ENCODE peak calls at places on chromosome 20, in four cellular contexts. L is activated naive CD8-positive, alpha-beta T cell treated with anti-CD3 and anti-CD28 coated beads, Interleukin-2, amount 50 U/mL, for 24 hours; S is tibial artery; I is M059J. N is an unnamed sample.

GRCh38 chr20:3400260-3401155 is 7.0 kb downstream of the DNAAF9 start:
- DNase-seq in S (no peak), L (no peak), I (peak; percentile 12), N (no peak)

GRCh38 chr20:1341561-1342265 is 12.8 kb upstream of the SDCBP2 start:
- DNase-seq in S (no peak), L (no peak), I (peak; percentile 60), N (no peak)

GRCh38 chr20:50412499-50412898 is 97.7 kb upstream of the PTPN1 start:
- DNase-seq in L (no peak), I (no peak), S (no peak), N (no peak)

GRCh38 chr20:47705497-47705856 is 79.8 kb downstream of the SULF2 start:
- DNase-seq in S (no peak), L (no peak), I (no peak), N (no peak)

GRCh38 chr20:19427480-19427879 is 215.0 kb downstream of the SLC24A3 start:
- DNase-seq in I (peak; percentile 78), S (no peak), L (no peak), N (no peak)

GRCh38 chr20:43446361-43446879 is 11.3 kb upstream of the SRSF6 start:
- DNase-seq in S (no peak), L (no peak), I (peak; percentile 57), N (no peak)

GRCh38 chr20:25624500-25624939 is 706 bp upstream of the NANP start:
- DNase-seq in S (no peak), I (no peak), L (no peak), N (no peak)

GRCh38 chr20:1987826-1988225 is 6.0 kb downstream of the PDYN start:
- DNase-seq in S (no peak), L (no peak), I (peak; percentile 55), N (no peak)

GRCh38 chr20:61830956-61831355 is 234.7 kb downstream of the TAF4 start:
- DNase-seq in S (no peak), I (no peak), L (no peak), N (no peak)

GRCh38 chr20:33282991-33283555 is at the start of gene BPIFB1:
- DNase-seq in L (no peak), I (peak; percentile 58), S (no peak), N (no peak)

GRCh38 chr20:877814-878213 is 38.3 kb downstream of the ANGPT4 start:
- DNase-seq in I (no peak), S (no peak), L (no peak), N (no peak)

GRCh38 chr20:62428008-62428384 is 657 bp upstream of the RBBP8NL start:
- DNase-seq in I (no peak), S (no peak), L (no peak), N (no peak)

GRCh38 chr20:56249244-56249955 is 868 bp downstream of the MC3R start:
- DNase-seq in L (peak; percentile 40), S (no peak), I (peak; percentile 40), N (no peak)

GRCh38 chr20:50932016-50932338 is 740 bp upstream of the ADNP start:
- DNase-seq in I (peak; percentile 32), S (no peak), L (no peak), N (no peak)

GRCh38 chr20:46062151-46062550 is 27.6 kb downstream of the NCOA5 start:
- DNase-seq in S (no peak), I (no peak), L (no peak), N (no peak)

GRCh38 chr20:18672826-18673225 is 85.0 kb downstream of the DTD1 start:
- DNase-seq in I (no peak), L (no peak), S (no peak), N (no peak)

GRCh38 chr20:31570735-31571617 is 34.1 kb upstream of the ID1 start:
- DNase-seq in L (no peak), I (peak; percentile 76), S (no peak), N (no peak)

N was measured in immature natural killer cell.